ENCODE peak calls at places on chromosomes 16 and 17, in five cellular contexts. One of them, this sample, is unnamed.

GRCh38 chr17:75876938-75877751 is 1.2 kb downstream of the TRIM47 start:
- DNase-seq in RWPE1: peak
- DNase-seq in GM12878: no peak
- DNase-seq in NCI-H1436: no peak
- DNase-seq in H54: peak
- DNase-seq in this sample: peak

GRCh38 chr17:78795241-78795640 is 13.2 kb upstream of the CYTH1 start:
- DNase-seq in RWPE1: no peak
- DNase-seq in GM12878: no peak
- DNase-seq in NCI-H1436: no peak
- DNase-seq in H54: no peak
- DNase-seq in this sample: no peak

GRCh38 chr17:14717849-14718248 is 417.0 kb downstream of the HS3ST3B1 start:
- DNase-seq in RWPE1: no peak
- DNase-seq in GM12878: no peak
- DNase-seq in NCI-H1436: no peak
- DNase-seq in H54: no peak
- DNase-seq in this sample: no peak

GRCh38 chr16:72995151-72995881 is 52.6 kb downstream of the ZFHX3 start:
- DNase-seq in RWPE1: no peak
- DNase-seq in GM12878: no peak
- DNase-seq in NCI-H1436: no peak
- DNase-seq in H54: no peak
- DNase-seq in this sample: peak

GRCh38 chr16:57815987-57816745 is 13.9 kb upstream of the KIFC3 start:
- DNase-seq in RWPE1: peak
- DNase-seq in GM12878: no peak
- DNase-seq in NCI-H1436: no peak
- DNase-seq in H54: peak
- DNase-seq in this sample: peak

GRCh38 chr16:86029131-86029741 is 130.3 kb downstream of the IRF8 start:
- DNase-seq in RWPE1: no peak
- DNase-seq in GM12878: no peak
- DNase-seq in NCI-H1436: no peak
- DNase-seq in H54: no peak
- DNase-seq in this sample: peak

GRCh38 chr16:23435500-23435899 is 17.5 kb downstream of the COG7 start:
- DNase-seq in RWPE1: peak
- DNase-seq in GM12878: peak
- DNase-seq in NCI-H1436: peak
- DNase-seq in H54: peak
- DNase-seq in this sample: peak

GRCh38 chr17:55717898-55718735 is 4.5 kb downstream of the TMEM100 start:
- DNase-seq in RWPE1: peak
- DNase-seq in GM12878: no peak
- DNase-seq in NCI-H1436: peak
- DNase-seq in H54: no peak
- DNase-seq in this sample: peak

GRCh38 chr16:56368545-56368944 is 56.8 kb downstream of the AMFR start:
- DNase-seq in RWPE1: no peak
- DNase-seq in GM12878: no peak
- DNase-seq in NCI-H1436: no peak
- DNase-seq in H54: no peak
- DNase-seq in this sample: no peak

GRCh38 chr16:70808371-70808770 is 7.4 kb upstream of the VAC14 start:
- DNase-seq in RWPE1: no peak
- DNase-seq in GM12878: no peak
- DNase-seq in NCI-H1436: no peak
- DNase-seq in H54: no peak
- DNase-seq in this sample: no peak

GRCh38 chr17:72587773-72588511 is 467.1 kb downstream of the SOX9 start:
- DNase-seq in RWPE1: peak
- DNase-seq in GM12878: no peak
- DNase-seq in NCI-H1436: peak
- DNase-seq in H54: peak
- DNase-seq in this sample: no peak

GRCh38 chr17:80704381-80704819 is 159.8 kb downstream of the RPTOR start:
- DNase-seq in RWPE1: peak
- DNase-seq in GM12878: no peak
- DNase-seq in NCI-H1436: no peak
- DNase-seq in H54: no peak
- DNase-seq in this sample: no peak

GRCh38 chr16:86772231-86772510 is 193.8 kb downstream of the FOXL1 start:
- DNase-seq in RWPE1: no peak
- DNase-seq in GM12878: no peak
- DNase-seq in NCI-H1436: no peak
- DNase-seq in H54: no peak
- DNase-seq in this sample: no peak

GRCh38 chr16:78791011-78791410 is 691.6 kb downstream of the WWOX start:
- DNase-seq in RWPE1: no peak
- DNase-seq in GM12878: no peak
- DNase-seq in NCI-H1436: no peak
- DNase-seq in H54: no peak
- DNase-seq in this sample: no peak

GRCh38 chr17:58398574-58399266 is 18.6 kb downstream of the RNF43 start:
- DNase-seq in RWPE1: no peak
- DNase-seq in GM12878: no peak
- DNase-seq in NCI-H1436: no peak
- DNase-seq in H54: no peak
- DNase-seq in this sample: no peak

GRCh38 chr17:68302066-68302564 is 10.8 kb downstream of the ARSG start:
- DNase-seq in RWPE1: no peak
- DNase-seq in GM12878: no peak
- DNase-seq in NCI-H1436: no peak
- DNase-seq in H54: no peak
- DNase-seq in this sample: no peak

GRCh38 chr17:9958586-9959281 is 53.7 kb upstream of the RCVRN start:
- DNase-seq in RWPE1: no peak
- DNase-seq in GM12878: no peak
- DNase-seq in NCI-H1436: no peak
- DNase-seq in H54: no peak
- DNase-seq in this sample: no peak

GRCh38 chr17:48174833-48175232 is 67.3 kb downstream of the SNX11 start:
- DNase-seq in RWPE1: no peak
- DNase-seq in GM12878: no peak
- DNase-seq in NCI-H1436: no peak
- DNase-seq in H54: no peak
- DNase-seq in this sample: no peak

GRCh38 chr17:30323895-30324319 is 9.9 kb downstream of the TMIGD1 start:
- DNase-seq in RWPE1: peak
- DNase-seq in GM12878: no peak
- DNase-seq in NCI-H1436: no peak
- DNase-seq in H54: no peak
- DNase-seq in this sample: no peak

GRCh38 chr17:77332034-77332971 is 191.5 kb downstream of the SEC14L1 start:
- DNase-seq in RWPE1: no peak
- DNase-seq in GM12878: no peak
- DNase-seq in NCI-H1436: no peak
- DNase-seq in H54: no peak
- DNase-seq in this sample: peak

GRCh38 chr17:36463916-36464764 is 22.3 kb upstream of the ZNHIT3 start:
- DNase-seq in RWPE1: peak
- DNase-seq in GM12878: no peak
- DNase-seq in NCI-H1436: peak
- DNase-seq in H54: peak
- DNase-seq in this sample: no peak

GRCh38 chr16:11093578-11094074 is 149.3 kb downstream of the CLEC16A start:
- DNase-seq in RWPE1: no peak
- DNase-seq in GM12878: no peak
- DNase-seq in NCI-H1436: no peak
- DNase-seq in H54: no peak
- DNase-seq in this sample: no peak

GRCh38 chr16:84930298-84931106 is 80.8 kb downstream of the ZDHHC7 start:
- DNase-seq in RWPE1: no peak
- DNase-seq in GM12878: no peak
- DNase-seq in NCI-H1436: no peak
- DNase-seq in H54: no peak
- DNase-seq in this sample: no peak

This sample was measured in WERI-Rb-1.